ENCODE peak calls at places on chromosome 17, in five cellular contexts. U, T, W, L and Y are unnamed samples.

GRCh38 chr17:15398291-15398690 is 56.9 kb upstream of the TEKT3 start:
- DNase-seq in U (no peak), T (no peak), W (peak), L (no peak), Y (no peak)

GRCh38 chr17:79294459-79295071 is 219.9 kb downstream of the ENGASE start:
- DNase-seq in U (peak), T (peak), W (peak), L (peak), Y (peak)

GRCh38 chr17:40419559-40420331 is 2.0 kb upstream of the TOP2A start:
- DNase-seq in U (no peak), T (no peak), W (no peak), L (no peak), Y (no peak)

GRCh38 chr17:39605492-39606433 is 2.0 kb downstream of the NEUROD2 start:
- DNase-seq in U (no peak), T (no peak), W (no peak), L (no peak), Y (no peak)

GRCh38 chr17:17015221-17015620 is 27.0 kb upstream of the MPRIP start:
- DNase-seq in U (no peak), T (no peak), W (no peak), L (no peak), Y (no peak)

GRCh38 chr17:4815043-4815675 is 8.2 kb downstream of the PLD2 start:
- DNase-seq in U (no peak), T (no peak), W (no peak), L (no peak), Y (no peak)

GRCh38 chr17:48160177-48160967 is 52.8 kb downstream of the SNX11 start:
- DNase-seq in U (no peak), T (no peak), W (no peak), L (no peak), Y (no peak)

GRCh38 chr17:58007781-58008706 is 998 bp upstream of the SRSF1 start:
- DNase-seq in U (no peak), T (no peak), W (no peak), L (no peak), Y (no peak)

GRCh38 chr17:45127583-45128300 is 4.6 kb downstream of the PLCD3 start:
- DNase-seq in U (no peak), T (no peak), W (no peak), L (no peak), Y (no peak)

GRCh38 chr17:82830249-82830661 is 9.6 kb downstream of the ZNF750 start:
- DNase-seq in U (no peak), T (no peak), W (no peak), L (no peak), Y (no peak)

GRCh38 chr17:38428150-38428642 is at the start of gene ARHGAP23:
- DNase-seq in U (no peak), T (peak), W (no peak), L (no peak), Y (peak)

GRCh38 chr17:15883617-15884111 is 61.3 kb upstream of the ADORA2B start:
- DNase-seq in U (no peak), T (no peak), W (peak), L (peak), Y (no peak)

GRCh38 chr17:78988152-78988551 is 8.4 kb upstream of the LGALS3BP start:
- DNase-seq in U (no peak), T (no peak), W (no peak), L (no peak), Y (no peak)

GRCh38 chr17:57921342-57921741 is 33.9 kb downstream of the CUEDC1 start:
- DNase-seq in U (no peak), T (no peak), W (no peak), L (no peak), Y (no peak)

GRCh38 chr17:39671651-39672521 is 3.6 kb downstream of the PNMT start:
- DNase-seq in U (no peak), T (no peak), W (peak), L (no peak), Y (no peak)

GRCh38 chr17:35713069-35713728 is 18.2 kb upstream of the RASL10B start:
- DNase-seq in U (no peak), T (no peak), W (peak), L (peak), Y (no peak)

GRCh38 chr17:7932483-7932891 is 481 bp downstream of the CNTROB start:
- DNase-seq in U (no peak), T (no peak), W (no peak), L (no peak), Y (no peak)

GRCh38 chr17:281365-281999 is 71.1 kb downstream of the RPH3AL start:
- DNase-seq in U (no peak), T (no peak), W (no peak), L (no peak), Y (no peak)

GRCh38 chr17:15510361-15510760 is 42.9 kb upstream of the CDRT4 start:
- DNase-seq in U (no peak), T (no peak), W (peak), L (peak), Y (no peak)

GRCh38 chr17:74481621-74482020 is 15.2 kb downstream of the CD300A start:
- DNase-seq in U (no peak), T (no peak), W (no peak), L (no peak), Y (no peak)

GRCh38 chr17:20922128-20922670 is 120.6 kb downstream of the USP22 start:
- DNase-seq in U (no peak), T (no peak), W (no peak), L (peak), Y (no peak)

GRCh38 chr17:69560987-69561441 is 146.5 kb downstream of the MAP2K6 start:
- DNase-seq in U (no peak), T (no peak), W (no peak), L (no peak), Y (no peak)

GRCh38 chr17:76384987-76385891 is 830 bp downstream of the SPHK1 start:
- DNase-seq in U (no peak), T (peak), W (no peak), L (peak), Y (peak)

GRCh38 chr17:79922798-79923197 is 83.6 kb upstream of the CBX4 start:
- DNase-seq in U (no peak), T (no peak), W (no peak), L (no peak), Y (no peak)

GRCh38 chr17:16915752-16916556 is 56.0 kb downstream of the TNFRSF13B start:
- DNase-seq in U (no peak), T (peak), W (no peak), L (peak), Y (peak)

GRCh38 chr17:50963139-50963538 is 97.0 kb upstream of the TOB1 start:
- DNase-seq in U (no peak), T (no peak), W (peak), L (no peak), Y (no peak)

GRCh38 chr17:28684963-28685362 is 23.0 kb downstream of the SUPT6H start:
- DNase-seq in U (no peak), T (no peak), W (no peak), L (no peak), Y (no peak)

GRCh38 chr17:9467518-9467917 is 108.1 kb downstream of the STX8 start:
- DNase-seq in U (no peak), T (no peak), W (no peak), L (no peak), Y (no peak)

GRCh38 chr17:44155488-44155887 is 13.8 kb downstream of the HROB start:
- DNase-seq in U (no peak), T (no peak), W (no peak), L (no peak), Y (no peak)

GRCh38 chr17:46773676-46774075 is 44.8 kb downstream of the WNT3 start:
- DNase-seq in U (no peak), T (no peak), W (no peak), L (no peak), Y (no peak)